ENCODE peak calls at places on chromosomes 12 and 14, in five cellular contexts. M is Caco-2, V is left lung, K is GM10248, H is brain microvascular endothelial cell. P is an unnamed sample.

GRCh38 chr14:33704486-33704885 is 246.4 kb downstream of the EGLN3 start:
- DNase-seq in M (no peak), V (no peak), K (no peak), H (no peak), P (no peak)

GRCh38 chr12:124395986-124396385 is 101.1 kb downstream of the RFLNA start:
- DNase-seq in M (no peak), V (no peak), K (no peak), H (no peak), P (no peak)

GRCh38 chr12:108152179-108152538 is 23.1 kb downstream of the WSCD2 start:
- DNase-seq in M (no peak), V (no peak), K (no peak), H (no peak), P (no peak)

GRCh38 chr12:13024151-13024946 is 19.8 kb upstream of the FAM234B start:
- DNase-seq in M (no peak), V (no peak), K (no peak), H (peak), P (no peak)

GRCh38 chr14:74952697-74953484 is 2.5 kb downstream of the PGF start:
- DNase-seq in M (no peak), V (no peak), K (no peak), H (no peak), P (no peak)

GRCh38 chr12:9750276-9751203 is 10.2 kb downstream of the CD69 start:
- DNase-seq in M (peak), V (no peak), K (peak), H (peak), P (no peak)

GRCh38 chr14:82546401-82546800 is 1012.7 kb upstream of the SEL1L start:
- DNase-seq in M (no peak), V (no peak), K (no peak), H (no peak), P (no peak)

GRCh38 chr14:94046696-94047250 is 20.6 kb downstream of the OTUB2 start:
- DNase-seq in M (no peak), V (no peak), K (no peak), H (no peak), P (no peak)

GRCh38 chr14:96629082-96629481 is 126.9 kb downstream of the PAPOLA start:
- DNase-seq in M (no peak), V (no peak), K (no peak), H (no peak), P (no peak)

GRCh38 chr12:49304161-49304560 is 9.2 kb downstream of the PRPH start:
- DNase-seq in M (no peak), V (no peak), K (no peak), H (peak), P (no peak)

GRCh38 chr14:20690848-20691640 is 2.5 kb downstream of the ANG start:
- DNase-seq in M (peak), V (no peak), K (peak), H (peak), P (no peak)

GRCh38 chr12:55699471-55700055 is 8.1 kb downstream of the ITGA7 start:
- DNase-seq in M (no peak), V (no peak), K (no peak), H (no peak), P (no peak)

GRCh38 chr12:50084775-50085614 is at the start of gene SMARCD1:
- DNase-seq in M (peak), V (peak), K (peak), H (peak), P (peak)

GRCh38 chr14:93894992-93895391 is 32.2 kb upstream of the FAM181A start:
- DNase-seq in M (no peak), V (no peak), K (no peak), H (no peak), P (no peak)

GRCh38 chr14:104750658-104751057 is 2.3 kb upstream of the SIVA1 start:
- DNase-seq in M (no peak), V (no peak), K (no peak), H (no peak), P (no peak)

GRCh38 chr12:47903927-47904646 is 707 bp downstream of the VDR start:
- DNase-seq in M (no peak), V (peak), K (peak), H (peak), P (no peak)

GRCh38 chr12:42166501-42166900 is 21.8 kb upstream of the GXYLT1 start:
- DNase-seq in M (no peak), V (no peak), K (no peak), H (no peak), P (no peak)

GRCh38 chr12:67069451-67070306 is 199.5 kb upstream of the CAND1 start:
- DNase-seq in M (peak), V (no peak), K (peak), H (no peak), P (peak)

GRCh38 chr14:21121106-21121505 is 20.2 kb downstream of the TMEM253 start:
- DNase-seq in M (no peak), V (no peak), K (no peak), H (no peak), P (no peak)

GRCh38 chr12:99822273-99822672 is 162.5 kb downstream of the ANKS1B start:
- DNase-seq in M (no peak), V (no peak), K (no peak), H (no peak), P (no peak)
- TF ChIP-seq CTCF in M (peak), V (no peak), K (no peak), H (no peak), P (no peak)

GRCh38 chr12:70254846-70255245 is 11.6 kb downstream of the CNOT2 start:
- DNase-seq in M (no peak), V (no peak), K (no peak), H (no peak), P (no peak)

GRCh38 chr12:70254225-70254624 is 11.0 kb downstream of the CNOT2 start:
- DNase-seq in M (no peak), V (no peak), K (no peak), H (no peak), P (no peak)

GRCh38 chr12:70260610-70261009 is 17.4 kb downstream of the CNOT2 start:
- DNase-seq in M (no peak), V (no peak), K (peak), H (no peak), P (no peak)

GRCh38 chr12:70255311-70255710 is 12.1 kb downstream of the CNOT2 start:
- DNase-seq in M (no peak), V (no peak), K (no peak), H (no peak), P (no peak)

DNA sequence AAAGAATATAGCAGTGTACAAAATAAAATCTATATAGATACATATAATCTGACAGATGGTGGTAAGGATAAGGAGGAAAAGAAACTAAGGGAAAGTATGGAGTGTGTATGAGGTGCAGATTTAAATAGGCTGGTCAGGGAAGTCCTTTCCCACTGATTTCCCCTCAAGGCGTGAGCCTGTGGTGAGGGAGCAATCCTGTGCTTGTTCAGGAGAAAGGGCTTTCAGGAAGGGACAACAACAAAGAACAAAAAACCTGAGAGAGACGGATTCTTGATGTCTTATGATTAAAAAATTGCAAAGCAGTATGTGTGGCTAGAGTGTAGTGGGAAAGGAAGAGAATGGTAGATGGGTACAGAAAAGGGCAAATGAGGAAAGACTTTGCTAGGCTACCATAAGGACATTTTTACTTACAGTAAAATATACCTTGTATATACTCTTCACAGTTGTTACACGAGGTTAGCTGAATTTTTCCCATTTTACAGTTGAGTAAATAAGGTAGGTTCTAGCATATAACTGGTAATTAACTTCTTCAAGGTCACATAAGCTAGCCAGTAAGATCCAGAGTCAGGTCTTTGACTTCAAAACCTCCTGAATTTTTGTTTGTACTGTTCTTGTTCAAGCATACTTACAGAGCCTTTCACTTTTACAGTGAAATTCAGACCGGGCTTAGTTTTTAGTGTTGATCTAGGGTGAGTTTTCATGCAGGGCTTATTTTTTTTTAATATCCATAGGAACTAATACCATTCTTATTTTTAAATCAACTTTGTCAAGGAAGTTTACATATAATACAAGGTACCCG is 15.6 kb downstream of the CNOT2 start:
- DNase-seq in M (no peak), V (no peak), K (no peak), H (no peak), P (no peak)
- TF ChIP-seq CTCF in M (no peak), V (no peak), K (no peak), H (no peak), P (no peak)

GRCh38 chr14:69812725-69813124 is 15.7 kb upstream of the SLC10A1 start:
- DNase-seq in M (peak), V (no peak), K (no peak), H (no peak), P (no peak)
- TF ChIP-seq CTCF in M (peak), V (no peak), K (no peak), H (no peak), P (no peak)

DNA sequence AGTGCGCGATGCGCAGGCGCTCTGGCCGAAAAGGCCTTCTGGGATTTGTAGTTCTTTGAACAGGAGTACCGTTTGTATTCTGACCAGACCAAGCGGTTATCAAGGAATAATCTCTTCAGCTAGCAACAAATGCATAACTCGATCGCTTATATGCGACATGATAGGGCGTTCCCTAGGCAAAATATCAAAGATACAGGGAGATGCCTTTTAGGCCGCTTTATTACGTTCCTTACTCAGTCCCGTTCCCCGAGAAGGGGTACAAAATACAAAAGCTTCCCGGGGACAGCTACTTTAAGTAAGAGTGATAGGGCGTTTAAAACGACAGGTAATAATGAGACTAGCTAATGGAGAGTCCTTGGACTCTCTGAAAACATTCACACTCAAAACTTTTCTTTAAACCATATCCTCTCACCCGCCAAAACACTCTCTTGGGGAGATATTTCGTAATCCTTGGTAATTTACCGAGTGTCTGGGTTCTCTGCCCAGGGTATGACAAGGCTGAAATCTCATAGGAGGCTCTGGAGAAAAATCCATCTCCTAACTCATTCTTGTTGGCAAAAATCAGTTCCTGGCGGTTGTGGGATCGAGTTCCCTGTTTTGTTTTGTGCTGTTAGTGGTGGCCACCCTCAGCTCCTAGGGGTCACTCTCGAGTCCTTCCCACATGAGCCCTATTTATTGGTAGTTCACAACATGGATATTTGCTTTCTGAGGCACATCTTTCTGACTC is 412 bp upstream of the SNW1 start:
- DNase-seq in M (peak), V (peak), K (no peak), H (peak), P (no peak)
- TF ChIP-seq CTCF in M (peak), V (peak), K (peak), H (peak), P (no peak)

DNA sequence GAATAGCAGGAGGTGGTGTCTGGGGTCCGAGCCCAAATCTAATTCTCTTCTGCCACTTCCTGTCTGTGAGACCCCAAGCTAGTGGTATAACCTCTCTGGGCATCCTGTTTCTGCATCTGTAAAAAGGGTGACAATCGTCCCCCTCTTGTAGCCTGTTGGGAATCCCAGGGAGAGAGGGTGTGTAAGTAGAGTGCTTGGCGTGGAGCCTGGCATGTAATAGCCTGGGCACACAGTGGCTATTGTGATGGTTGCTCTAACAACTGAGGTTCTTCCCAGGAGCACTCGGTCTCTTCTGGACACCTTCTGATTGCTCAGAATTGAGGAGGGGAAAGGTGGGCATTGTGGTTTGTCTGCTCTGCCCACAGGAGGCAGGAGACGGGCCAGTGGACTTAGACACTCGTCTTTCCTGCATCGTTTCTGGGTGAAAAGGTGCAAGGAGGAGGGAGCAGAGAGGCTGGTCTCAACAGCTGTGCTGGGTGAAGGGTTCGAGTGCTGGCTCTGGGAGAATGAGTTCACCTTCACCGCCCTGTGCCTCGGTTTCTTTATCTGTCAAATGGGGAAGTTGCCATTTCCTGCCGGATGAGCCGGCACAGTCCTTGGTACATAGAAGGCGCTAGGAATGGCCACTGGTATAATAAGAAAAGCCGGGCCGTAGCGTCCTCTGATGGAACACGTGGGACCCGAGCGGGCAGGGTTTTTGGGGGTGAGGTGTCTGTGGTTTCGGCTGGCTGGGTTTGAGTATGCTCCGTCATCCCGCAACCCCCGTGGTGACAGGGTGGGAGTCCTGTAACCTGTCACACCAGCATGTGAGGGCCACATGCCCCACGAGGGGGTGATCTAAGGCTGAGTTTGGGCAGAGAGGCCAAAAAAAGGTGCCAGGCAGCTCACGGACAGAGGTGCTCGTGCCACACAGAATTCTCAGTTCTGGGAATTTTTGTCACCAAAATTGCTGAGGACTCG is 7.2 kb downstream of the BCL7A start:
- DNase-seq in M (no peak), V (no peak), K (peak), H (no peak), P (no peak)
- TF ChIP-seq CTCF in M (no peak), V (no peak), K (peak), H (no peak), P (no peak)

GRCh38 chr14:66435683-66436082 is 50.5 kb upstream of the CCDC196 start:
- DNase-seq in M (no peak), V (no peak), K (no peak), H (no peak), P (no peak)
- TF ChIP-seq CTCF in M (no peak), V (no peak), K (no peak), H (no peak), P (no peak)

GRCh38 chr14:53692451-53693330 is 263.9 kb downstream of the BMP4 start:
- DNase-seq in M (no peak), V (no peak), K (no peak), H (no peak), P (no peak)
- TF ChIP-seq CTCF in M (no peak), V (no peak), K (no peak), H (no peak), P (no peak)

GRCh38 chr14:65853407-65853955 is 441.0 kb downstream of the FUT8 start:
- DNase-seq in M (no peak), V (no peak), K (no peak), H (no peak), P (no peak)

GRCh38 chr14:65849096-65849495 is 436.6 kb downstream of the FUT8 start:
- DNase-seq in M (no peak), V (no peak), K (no peak), H (no peak), P (no peak)

GRCh38 chr14:65852689-65853088 is 440.2 kb downstream of the FUT8 start:
- DNase-seq in M (no peak), V (no peak), K (no peak), H (no peak), P (no peak)

GRCh38 chr14:65849558-65849957 is 437.0 kb downstream of the FUT8 start:
- DNase-seq in M (no peak), V (no peak), K (no peak), H (no peak), P (no peak)

DNA sequence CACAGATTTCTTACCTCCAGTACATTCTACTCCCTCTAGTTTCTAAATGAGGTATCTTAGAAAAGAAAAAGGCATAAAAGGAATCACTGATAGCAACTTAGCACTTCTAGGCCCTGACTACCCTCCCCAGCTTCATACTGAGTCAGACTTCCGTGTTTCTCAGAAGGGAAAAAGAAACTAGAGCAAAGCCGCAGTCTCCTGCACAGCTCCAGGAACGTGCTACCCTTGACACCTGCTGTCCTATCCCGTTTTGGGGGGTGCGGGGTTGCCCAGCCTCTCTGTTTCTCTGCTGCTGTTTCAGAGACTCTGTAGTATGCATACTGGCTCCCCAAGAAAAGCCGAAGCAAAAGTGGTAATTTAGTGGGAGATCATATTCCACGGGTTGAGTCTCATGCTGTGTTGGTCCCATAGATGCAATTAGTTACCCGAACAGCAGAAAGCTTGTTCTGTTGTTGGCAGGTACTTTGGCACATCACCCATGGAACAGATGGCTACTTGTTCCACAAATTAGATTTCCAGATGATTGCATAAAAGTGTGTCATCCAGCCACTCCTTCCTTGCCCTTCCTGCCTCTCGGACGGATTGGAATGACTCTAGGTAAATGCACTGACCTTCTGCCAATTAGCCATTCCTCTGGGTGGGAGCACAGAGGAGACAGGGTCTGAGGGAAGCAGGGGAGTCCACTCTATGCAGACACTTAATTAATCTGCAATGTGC is 438.1 kb downstream of the FUT8 start:
- DNase-seq in M (no peak), V (no peak), K (no peak), H (no peak), P (no peak)
- TF ChIP-seq CTCF in M (no peak), V (no peak), K (no peak), H (no peak), P (no peak)

GRCh38 chr12:52257074-52257551 is 17.3 kb upstream of the KRT86 start:
- DNase-seq in M (no peak), V (no peak), K (no peak), H (no peak), P (no peak)
- TF ChIP-seq CTCF in M (no peak), V (no peak), K (no peak), H (no peak), P (no peak)

GRCh38 chr12:21604245-21605101 is at the start of gene GYS2:
- DNase-seq in M (no peak), V (no peak), K (no peak), H (no peak), P (no peak)

GRCh38 chr12:21602774-21603173 is 1.9 kb downstream of the GYS2 start:
- DNase-seq in M (no peak), V (no peak), K (no peak), H (no peak), P (no peak)

GRCh38 chr12:21606175-21606574 is 1.5 kb upstream of the GYS2 start:
- DNase-seq in M (no peak), V (no peak), K (no peak), H (no peak), P (no peak)

DNA sequence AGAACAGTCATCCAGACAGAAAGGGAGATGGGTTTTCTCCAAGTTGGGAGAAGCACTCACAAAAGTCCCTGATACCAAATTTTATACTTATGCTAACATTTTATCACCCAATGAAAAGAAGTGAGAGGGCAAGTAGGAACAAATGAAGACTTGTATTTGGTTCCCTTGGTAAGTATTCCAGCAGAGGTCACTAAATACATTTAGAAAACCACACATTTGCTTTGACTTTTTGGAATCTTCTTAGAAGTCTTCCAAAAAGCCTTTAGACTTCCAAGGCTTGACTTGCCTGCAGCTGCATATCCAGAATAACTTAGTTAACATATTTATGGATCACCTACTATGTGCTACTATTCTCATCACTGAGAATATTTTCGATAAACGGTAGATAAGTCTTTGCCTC is 3.1 kb upstream of the GYS2 start:
- DNase-seq in M (peak), V (no peak), K (no peak), H (no peak), P (no peak)
- TF ChIP-seq CTCF in M (peak), V (peak), K (peak), H (no peak), P (no peak)